ENCODE peak calls at places on chromosome 9, in seven cellular contexts. One of them, this sample, is unnamed.

GRCh38 chr9:131279196-131279926 is 3.1 kb upstream of the FAM78A start:
- DNase-seq in neuronal stem cell: no peak
- DNase-seq in mesendoderm: no peak
- DNase-seq in H1: no peak
- DNase-seq in trophoblast cell: no peak
- DNase-seq in IMR-90: no peak
- DNase-seq in H9: no peak
- DNase-seq in this sample: no peak

GRCh38 chr9:2955616-2956015 is 111.7 kb upstream of the PUM3 start:
- DNase-seq in mesendoderm: peak; percentile 7
- DNase-seq in trophoblast cell: no peak
- DNase-seq in H1: no peak
- DNase-seq in H9: no peak
- DNase-seq in IMR-90: no peak
- DNase-seq in neuronal stem cell: no peak
- DNase-seq in this sample: no peak

GRCh38 chr9:105252405-105252756 is 7.9 kb downstream of the SLC44A1 start:
- DNase-seq in neuronal stem cell: no peak
- DNase-seq in H1: no peak
- DNase-seq in IMR-90: no peak
- DNase-seq in H9: no peak
- DNase-seq in mesendoderm: no peak
- DNase-seq in trophoblast cell: no peak
- DNase-seq in this sample: no peak

GRCh38 chr9:74645007-74645639 is 148.0 kb downstream of the RORB start:
- DNase-seq in trophoblast cell: no peak
- DNase-seq in IMR-90: no peak
- DNase-seq in H1: no peak
- DNase-seq in neuronal stem cell: peak; percentile 18
- DNase-seq in H9: no peak
- DNase-seq in mesendoderm: peak; percentile 36
- DNase-seq in this sample: peak; percentile 5

GRCh38 chr9:134485653-134486052 is 155.9 kb upstream of the COL5A1 start:
- DNase-seq in H9: no peak
- DNase-seq in neuronal stem cell: no peak
- DNase-seq in trophoblast cell: no peak
- DNase-seq in H1: no peak
- DNase-seq in IMR-90: no peak
- DNase-seq in mesendoderm: no peak
- DNase-seq in this sample: no peak

GRCh38 chr9:78572266-78572665 is 275.3 kb downstream of the PSAT1 start:
- DNase-seq in H9: no peak
- DNase-seq in neuronal stem cell: no peak
- DNase-seq in mesendoderm: no peak
- DNase-seq in trophoblast cell: no peak
- DNase-seq in IMR-90: no peak
- DNase-seq in H1: no peak
- DNase-seq in this sample: no peak

GRCh38 chr9:124214116-124214515 is 43.6 kb upstream of the NEK6 start:
- DNase-seq in H1: no peak
- DNase-seq in IMR-90: no peak
- DNase-seq in H9: no peak
- DNase-seq in neuronal stem cell: no peak
- DNase-seq in trophoblast cell: no peak
- DNase-seq in mesendoderm: no peak
- DNase-seq in this sample: no peak

GRCh38 chr9:34986541-34987047 is 3.0 kb upstream of the DNAJB5 start:
- DNase-seq in mesendoderm: peak; percentile 88
- DNase-seq in IMR-90: no peak
- DNase-seq in neuronal stem cell: peak; percentile 46
- DNase-seq in H1: no peak
- DNase-seq in H9: peak; percentile 59
- DNase-seq in trophoblast cell: no peak
- DNase-seq in this sample: peak; percentile 41

GRCh38 chr9:125374443-125375309 is 113.0 kb downstream of the GAPVD1 start:
- DNase-seq in trophoblast cell: peak; percentile 28
- DNase-seq in H1: peak; percentile 81
- DNase-seq in mesendoderm: peak; percentile 88
- DNase-seq in IMR-90: peak; percentile 73
- DNase-seq in neuronal stem cell: peak; percentile 79
- DNase-seq in H9: peak; percentile 88
- DNase-seq in this sample: peak; percentile 78

GRCh38 chr9:129524848-129525345 is 96.0 kb downstream of the C9orf50 start:
- DNase-seq in mesendoderm: no peak
- DNase-seq in neuronal stem cell: no peak
- DNase-seq in H9: no peak
- DNase-seq in IMR-90: no peak
- DNase-seq in H1: no peak
- DNase-seq in trophoblast cell: no peak
- DNase-seq in this sample: no peak

GRCh38 chr9:126081746-126082145 is 244.9 kb upstream of the MVB12B start:
- DNase-seq in mesendoderm: no peak
- DNase-seq in neuronal stem cell: no peak
- DNase-seq in trophoblast cell: no peak
- DNase-seq in H9: no peak
- DNase-seq in H1: no peak
- DNase-seq in IMR-90: no peak
- DNase-seq in this sample: no peak

GRCh38 chr9:90891656-90892055 is 90.0 kb downstream of the SYK start:
- DNase-seq in neuronal stem cell: no peak
- DNase-seq in H1: no peak
- DNase-seq in mesendoderm: no peak
- DNase-seq in H9: no peak
- DNase-seq in IMR-90: peak; percentile 8
- DNase-seq in trophoblast cell: no peak
- DNase-seq in this sample: no peak

GRCh38 chr9:125260564-125260963 is 1.1 kb upstream of the GAPVD1 start:
- DNase-seq in neuronal stem cell: no peak
- DNase-seq in IMR-90: peak; percentile 54
- DNase-seq in mesendoderm: no peak
- DNase-seq in trophoblast cell: no peak
- DNase-seq in H1: no peak
- DNase-seq in H9: no peak
- DNase-seq in this sample: no peak

GRCh38 chr9:105690742-105691141 is 3.6 kb upstream of the TMEM38B start:
- DNase-seq in H1: no peak
- DNase-seq in mesendoderm: no peak
- DNase-seq in H9: no peak
- DNase-seq in neuronal stem cell: no peak
- DNase-seq in trophoblast cell: no peak
- DNase-seq in IMR-90: peak; percentile 22
- DNase-seq in this sample: peak; percentile 46

GRCh38 chr9:37342895-37343294 is 79.6 kb upstream of the GRHPR start:
- DNase-seq in IMR-90: no peak
- DNase-seq in mesendoderm: no peak
- DNase-seq in H9: no peak
- DNase-seq in trophoblast cell: no peak
- DNase-seq in neuronal stem cell: no peak
- DNase-seq in H1: no peak
- DNase-seq in this sample: no peak

GRCh38 chr9:105856020-105856419 is 161.7 kb downstream of the TMEM38B start:
- DNase-seq in trophoblast cell: no peak
- DNase-seq in mesendoderm: no peak
- DNase-seq in neuronal stem cell: no peak
- DNase-seq in H9: no peak
- DNase-seq in H1: no peak
- DNase-seq in IMR-90: no peak
- DNase-seq in this sample: no peak

GRCh38 chr9:114028646-114029045 is 49.5 kb downstream of the AMBP start:
- DNase-seq in H9: peak; percentile 17
- DNase-seq in IMR-90: no peak
- DNase-seq in trophoblast cell: no peak
- DNase-seq in neuronal stem cell: no peak
- DNase-seq in mesendoderm: no peak
- DNase-seq in H1: peak; percentile 43
- DNase-seq in this sample: no peak

GRCh38 chr9:114026335-114026734 is 51.8 kb downstream of the AMBP start:
- DNase-seq in H1: peak; percentile 23
- DNase-seq in H9: no peak
- DNase-seq in mesendoderm: no peak
- DNase-seq in neuronal stem cell: no peak
- DNase-seq in IMR-90: no peak
- DNase-seq in trophoblast cell: no peak
- DNase-seq in this sample: no peak

GRCh38 chr9:114027901-114028465 is 50.1 kb downstream of the AMBP start:
- DNase-seq in mesendoderm: no peak
- DNase-seq in trophoblast cell: no peak
- DNase-seq in H9: no peak
- DNase-seq in H1: no peak
- DNase-seq in neuronal stem cell: no peak
- DNase-seq in IMR-90: no peak
- DNase-seq in this sample: no peak

GRCh38 chr9:114025760-114026159 is 52.3 kb downstream of the AMBP start:
- DNase-seq in H9: no peak
- DNase-seq in mesendoderm: no peak
- DNase-seq in IMR-90: no peak
- DNase-seq in trophoblast cell: no peak
- DNase-seq in H1: peak; percentile 28
- DNase-seq in neuronal stem cell: no peak
- DNase-seq in this sample: no peak

DNA sequence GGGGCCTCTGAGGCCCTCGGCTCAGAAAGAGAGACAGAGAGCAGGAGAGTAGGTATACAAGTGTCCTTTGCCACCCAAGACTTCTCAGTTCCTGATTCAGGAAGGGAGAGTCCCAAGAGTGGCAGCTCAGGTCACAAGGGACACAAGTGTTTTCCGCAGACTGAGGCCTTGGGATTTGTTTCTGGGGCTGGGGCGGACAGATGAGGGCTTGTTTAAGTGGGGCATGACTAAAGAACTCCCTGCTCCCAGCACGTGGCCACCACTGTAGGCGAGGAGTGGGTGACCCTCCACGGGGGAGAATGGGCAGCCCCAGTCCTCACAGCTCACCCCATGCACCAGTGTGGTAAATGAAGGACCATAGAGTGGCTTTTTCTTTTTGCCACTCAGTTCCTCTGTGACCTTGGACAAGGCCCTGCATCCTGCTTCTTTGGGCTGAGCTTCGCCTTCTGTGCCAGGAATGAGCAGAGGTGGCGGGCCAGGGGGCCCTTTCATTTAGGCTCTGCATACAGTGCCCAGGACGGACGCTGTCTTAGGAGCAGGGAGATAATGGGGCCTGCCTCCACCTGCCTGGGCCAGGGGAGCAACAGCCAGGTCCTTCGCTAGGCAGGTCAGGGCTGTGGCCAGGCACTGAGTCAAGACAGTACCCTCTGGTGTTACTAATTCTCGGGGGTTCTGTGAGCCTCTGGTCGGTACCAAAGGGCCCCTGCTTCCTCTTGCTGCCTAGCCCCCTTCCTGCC is 50.8 kb downstream of the AMBP start:
- DNase-seq in neuronal stem cell: no peak
- DNase-seq in H9: peak; percentile 19
- DNase-seq in mesendoderm: no peak
- DNase-seq in trophoblast cell: no peak
- DNase-seq in H1: peak; percentile 24
- DNase-seq in IMR-90: no peak
- DNase-seq in this sample: no peak
- H4K8ac ChIP-seq in neuronal stem cell: no peak overlapping the region
- H4K8ac ChIP-seq in H9: no peak overlapping the region
- H4K8ac ChIP-seq in mesendoderm: no peak overlapping the region
- H4K8ac ChIP-seq in trophoblast cell: no peak overlapping the region
- H4K8ac ChIP-seq in H1: no peak overlapping the region
- H4K8ac ChIP-seq in IMR-90: no peak overlapping the region
- H4K8ac ChIP-seq in this sample: no peak overlapping the region

DNA sequence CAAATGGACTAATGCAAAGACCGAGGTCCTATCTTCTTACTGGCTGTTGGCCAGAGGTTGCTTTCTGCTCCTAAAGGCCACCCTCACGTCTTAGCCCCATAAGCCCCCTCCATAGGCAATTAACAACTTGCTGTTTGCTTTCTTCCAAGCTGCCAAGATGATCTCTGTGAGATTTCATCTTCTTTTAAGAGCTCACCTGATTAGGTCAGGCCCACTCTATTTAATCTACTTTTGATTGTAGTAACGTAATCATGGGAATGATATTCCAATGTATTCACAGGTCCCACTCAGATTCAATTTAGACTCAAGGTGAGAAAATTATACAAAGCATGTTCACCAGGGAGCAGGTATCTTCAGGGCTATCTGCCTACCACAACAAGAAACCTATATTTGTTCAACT is 84.4 kb upstream of the RAD23B start:
- DNase-seq in trophoblast cell: no peak
- DNase-seq in mesendoderm: no peak
- DNase-seq in H1: no peak
- DNase-seq in H9: no peak
- DNase-seq in IMR-90: no peak
- DNase-seq in neuronal stem cell: no peak
- DNase-seq in this sample: no peak
- H2BK5ac ChIP-seq in trophoblast cell: no peak overlapping the region
- H2BK5ac ChIP-seq in mesendoderm: no peak overlapping the region
- H2BK5ac ChIP-seq in H1: no peak overlapping the region
- H2BK5ac ChIP-seq in H9: no peak overlapping the region
- H2BK5ac ChIP-seq in IMR-90: no peak overlapping the region
- H2BK5ac ChIP-seq in neuronal stem cell: no peak overlapping the region
- H2BK5ac ChIP-seq in this sample: no peak overlapping the region

DNA sequence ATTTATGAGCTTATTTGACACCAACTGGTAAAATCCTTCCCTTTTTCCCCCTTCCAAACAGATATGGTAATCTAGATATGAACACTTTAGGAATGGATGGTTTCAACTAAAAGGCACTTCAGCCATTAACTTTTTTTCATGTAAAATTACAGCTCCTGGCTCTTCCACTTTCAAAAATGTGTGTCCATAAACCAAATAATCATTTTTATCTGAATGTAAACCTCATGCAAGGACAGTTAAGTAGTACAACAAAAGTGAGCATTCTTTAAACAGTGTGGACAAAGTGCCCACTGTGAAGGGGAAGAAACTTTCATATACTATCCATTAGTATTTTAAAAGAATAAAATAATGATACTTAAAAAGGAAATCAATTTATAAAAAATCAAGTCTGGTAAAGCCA is 17.2 kb downstream of the RAB14 start:
- DNase-seq in H1: no peak
- DNase-seq in IMR-90: no peak
- DNase-seq in mesendoderm: no peak
- DNase-seq in H9: no peak
- DNase-seq in trophoblast cell: no peak
- DNase-seq in neuronal stem cell: no peak
- DNase-seq in this sample: no peak
- H4K8ac ChIP-seq in H1: no peak overlapping the region
- H4K8ac ChIP-seq in IMR-90: no peak overlapping the region
- H4K8ac ChIP-seq in mesendoderm: no peak overlapping the region
- H4K8ac ChIP-seq in H9: no peak overlapping the region
- H4K8ac ChIP-seq in trophoblast cell: no peak overlapping the region
- H4K8ac ChIP-seq in neuronal stem cell: no peak overlapping the region
- H4K8ac ChIP-seq in this sample: no peak overlapping the region

DNA sequence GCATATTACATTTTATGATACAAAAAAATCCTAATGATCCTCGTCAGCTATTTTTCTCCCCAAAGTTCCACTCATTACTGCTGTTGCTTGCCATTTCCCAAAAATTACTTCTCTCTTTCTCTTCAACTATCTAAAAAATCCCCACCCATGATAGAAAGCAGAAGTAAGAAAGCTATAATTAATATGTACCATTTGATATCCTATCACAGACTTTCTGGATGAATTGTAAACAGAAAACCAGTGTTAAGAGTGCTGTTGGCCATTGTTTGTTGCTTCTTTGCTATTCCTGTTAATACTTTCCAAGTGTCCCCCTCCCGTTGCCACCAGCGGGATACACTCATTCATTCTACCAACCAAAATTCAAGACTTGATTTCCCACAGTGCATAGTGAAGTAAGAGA is 136.3 kb upstream of the SMARCA2 start:
- DNase-seq in H1: no peak
- DNase-seq in mesendoderm: no peak
- DNase-seq in neuronal stem cell: no peak
- DNase-seq in trophoblast cell: no peak
- DNase-seq in IMR-90: no peak
- DNase-seq in H9: no peak
- DNase-seq in this sample: no peak
- H2BK5ac ChIP-seq in H1: no peak overlapping the region
- H2BK5ac ChIP-seq in mesendoderm: no peak overlapping the region
- H2BK5ac ChIP-seq in neuronal stem cell: no peak overlapping the region
- H2BK5ac ChIP-seq in trophoblast cell: no peak overlapping the region
- H2BK5ac ChIP-seq in IMR-90: no peak overlapping the region
- H2BK5ac ChIP-seq in H9: no peak overlapping the region
- H2BK5ac ChIP-seq in this sample: no peak overlapping the region

This sample was measured in mesenchymal stem cell.